ENCODE peak calls at places on chromosomes 6 and 20, in four cellular contexts. U is CD8-positive, alpha-beta T cell; R is GM13977; J is CD4-positive, alpha-beta T cell. P is an unnamed sample.

GRCh38 chr6:44131880-44132279 is 4.5 kb downstream of the TMEM63B start:
- DNase-seq in R (no peak), U (no peak), J (no peak), P (no peak)

GRCh38 chr6:44022296-44022661 is 105.0 kb downstream of the MRPL14 start:
- DNase-seq in R (no peak), J (no peak), U (no peak), P (no peak)

GRCh38 chr6:117861545-117861944 is 45.5 kb upstream of the SLC35F1 start:
- DNase-seq in U (no peak), J (no peak), R (no peak), P (no peak)

GRCh38 chr6:9428416-9429172 is 986.3 kb downstream of the TFAP2A start:
- DNase-seq in U (no peak), J (no peak), R (no peak), P (no peak)

GRCh38 chr6:35496851-35497570 is at the start of gene TEAD3:
- DNase-seq in U (peak), R (peak), J (peak), P (peak)

GRCh38 chr6:26240157-26240980 is 124.6 kb upstream of the BTN3A2 start:
- DNase-seq in R (peak), J (peak), U (peak), P (peak)

GRCh38 chr6:10603265-10603664 is 82.1 kb downstream of the GCNT2 start:
- DNase-seq in U (no peak), J (no peak), R (no peak), P (no peak)

GRCh38 chr6:33983109-33983475 is 162.8 kb downstream of the GRM4 start:
- DNase-seq in J (no peak), U (no peak), R (no peak), P (no peak)

GRCh38 chr6:110341671-110342304 is 16.4 kb downstream of the METTL24 start:
- DNase-seq in J (no peak), U (no peak), R (no peak), P (no peak)

GRCh38 chr20:21702553-21703467 is 2.7 kb upstream of the PAX1 start:
- DNase-seq in R (no peak), J (no peak), U (no peak), P (no peak)

GRCh38 chr6:158870418-158870957 is 51.3 kb upstream of the EZR start:
- DNase-seq in J (peak), R (peak), U (no peak), P (no peak)

GRCh38 chr6:33313709-33314514 is at the start of gene TAPBP:
- DNase-seq in R (peak), U (peak), J (peak), P (peak)

GRCh38 chr20:20710847-20711315 is 1.6 kb downstream of the RALGAPA2 start:
- DNase-seq in J (no peak), R (peak), U (no peak), P (no peak)

GRCh38 chr6:88493717-88494116 is 327.6 kb upstream of the CNR1 start:
- DNase-seq in J (no peak), R (peak), U (no peak), P (no peak)

GRCh38 chr20:50987493-50988210 is 29.0 kb downstream of the MOCS3 start:
- DNase-seq in R (peak), U (peak), J (peak), P (peak)

GRCh38 chr6:57252137-57252536 is 30.0 kb upstream of the RAB23 start:
- DNase-seq in J (no peak), R (no peak), U (no peak), P (no peak)

GRCh38 chr20:36017034-36017951 is 48.9 kb downstream of the CNBD2 start:
- DNase-seq in R (no peak), U (no peak), J (no peak), P (no peak)

GRCh38 chr6:13485923-13486557 is 1.4 kb downstream of the GFOD1 start:
- DNase-seq in J (no peak), U (no peak), R (peak), P (no peak)

GRCh38 chr6:143598466-143599080 is 79.2 kb upstream of the PHACTR2 start:
- DNase-seq in J (no peak), U (peak), R (peak), P (no peak)

GRCh38 chr6:155246825-155247224 is 17.0 kb upstream of the CLDN20 start:
- DNase-seq in R (no peak), J (no peak), U (no peak), P (no peak)

GRCh38 chr6:155245193-155245592 is 18.6 kb upstream of the CLDN20 start:
- DNase-seq in U (no peak), R (no peak), J (no peak), P (no peak)

GRCh38 chr6:155245871-155246270 is 17.9 kb upstream of the CLDN20 start:
- DNase-seq in J (no peak), R (no peak), U (no peak), P (no peak)

GRCh38 chr6:155248021-155249001 is 15.5 kb upstream of the CLDN20 start:
- DNase-seq in J (no peak), R (peak), U (peak), P (no peak)

GRCh38 chr6:155247618-155248017 is 16.2 kb upstream of the CLDN20 start:
- DNase-seq in J (no peak), R (no peak), U (no peak), P (no peak)
- TF ChIP-seq CTCF in J (no peak), R (no peak), U (no peak), P (no peak)

GRCh38 chr6:93727447-93727846 is 308.1 kb upstream of the EPHA7 start:
- DNase-seq in J (no peak), R (no peak), U (no peak), P (no peak)

GRCh38 chr6:93721386-93722048 is 302.2 kb upstream of the EPHA7 start:
- DNase-seq in U (no peak), J (no peak), R (no peak), P (no peak)
- TF ChIP-seq CTCF in U (no peak), J (no peak), R (peak), P (no peak)

DNA sequence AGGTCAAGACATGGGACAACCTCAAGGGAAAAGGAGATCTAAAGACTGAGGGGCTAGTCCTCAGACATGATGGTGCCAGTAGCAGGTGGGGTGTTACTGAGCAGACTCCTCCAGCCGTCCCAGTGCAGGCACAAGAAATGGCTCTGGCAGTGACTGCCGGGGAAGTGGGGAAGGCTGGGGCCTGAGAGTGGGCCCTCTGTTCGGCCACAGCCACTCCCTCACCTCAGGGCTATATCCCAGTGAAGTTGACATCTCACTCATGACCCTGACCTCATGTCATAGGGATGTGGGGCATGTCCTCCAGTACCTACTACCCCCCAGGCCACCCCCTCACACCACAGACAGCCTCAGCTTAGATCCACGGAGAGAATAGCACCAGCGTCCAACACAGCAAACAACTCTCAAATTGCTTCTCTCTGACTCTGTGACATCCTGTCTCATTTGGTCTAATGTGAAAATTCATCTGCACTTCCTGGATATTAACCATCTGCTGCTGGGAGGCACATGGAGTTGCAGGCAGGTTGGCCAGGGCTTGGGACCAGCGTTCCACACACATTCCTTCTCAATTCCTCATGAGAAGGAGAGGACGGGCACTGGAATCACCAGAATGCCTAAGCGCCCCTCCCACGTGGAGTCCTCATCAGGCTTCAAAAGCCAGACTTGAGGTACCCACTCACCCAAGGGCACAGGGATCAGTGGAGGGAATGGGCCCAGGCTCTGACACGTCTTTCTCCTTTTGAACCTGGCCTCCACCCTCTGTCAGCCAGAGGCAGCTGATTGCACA is 163.7 kb upstream of the CST7 start:
- DNase-seq in U (no peak), J (no peak), R (no peak), P (no peak)
- TF ChIP-seq CTCF in U (no peak), J (no peak), R (no peak), P (no peak)

GRCh38 chr6:277746-278145 is 14.5 kb upstream of the DUSP22 start:
- DNase-seq in U (no peak), R (no peak), J (no peak), P (no peak)
- TF ChIP-seq CTCF in U (no peak), R (no peak), J (no peak), P (no peak)

GRCh38 chr6:41074692-41075436 is 2.1 kb downstream of the NFYA start:
- DNase-seq in U (no peak), R (no peak), J (no peak), P (no peak)

GRCh38 chr6:41072836-41073202 is at the start of gene NFYA:
- DNase-seq in J (peak), U (peak), R (peak), P (peak)

GRCh38 chr6:41073968-41074691 is 1.4 kb downstream of the NFYA start:
- DNase-seq in J (no peak), R (no peak), U (no peak), P (no peak)

GRCh38 chr6:41071923-41072835 is at the start of gene OARD1:
- DNase-seq in U (peak), J (peak), R (peak), P (peak)

GRCh38 chr6:41073203-41073967 is 611 bp downstream of the NFYA start:
- DNase-seq in U (peak), J (peak), R (peak), P (peak)
- TF ChIP-seq CTCF in U (peak), J (peak), R (peak), P (peak)

DNA sequence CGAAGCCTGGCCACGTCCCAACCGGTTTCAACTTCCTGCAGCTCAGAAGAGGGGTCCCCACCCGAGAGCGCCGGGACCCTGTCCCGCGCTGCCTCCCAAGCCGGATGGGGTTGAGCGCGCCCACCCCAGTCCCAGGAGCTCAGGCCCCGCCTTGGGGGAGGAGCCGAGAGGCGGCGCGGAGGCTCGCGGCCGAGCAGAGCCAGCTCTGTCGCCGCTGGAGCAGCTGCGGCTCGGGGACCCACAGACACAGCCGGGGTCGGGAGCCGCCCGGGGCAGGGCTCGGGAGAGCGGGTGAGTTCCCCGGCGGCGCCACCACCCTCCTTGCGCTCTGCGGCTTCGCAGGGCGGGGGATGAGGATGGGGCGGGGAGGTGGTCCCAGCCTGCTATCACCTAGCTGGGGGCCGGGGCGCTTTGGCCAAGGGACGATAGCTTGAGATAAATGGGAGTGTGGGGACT is at the start of gene PPP1R16B:
- DNase-seq in U (peak), R (peak), J (peak), P (peak)
- TF ChIP-seq CTCF in U (no peak), R (no peak), J (no peak), P (no peak)

P was measured in natural killer cell.